ENCODE peak calls at places on chromosomes 3 and 15, in six cellular contexts. G is GM12878, O is heart left ventricle, C is GM13976, E is fibroblast of mammary gland, B is astrocyte of the spinal cord. A is an unnamed sample.

GRCh38 chr3:109224333-109224732 is 87.8 kb downstream of the C3orf85 start:
- DNase-seq in B (no peak), O (no peak), G (no peak), E (no peak), C (no peak), A (peak)

GRCh38 chr15:94692697-94693096 is 461.3 kb downstream of the MCTP2 start:
- DNase-seq in E (no peak), G (no peak), B (no peak), C (no peak), O (no peak), A (no peak)

GRCh38 chr3:192850501-192850981 is 67.1 kb downstream of the MB21D2 start:
- DNase-seq in C (peak), G (peak), B (peak), O (no peak), E (peak), A (peak)

GRCh38 chr3:174951498-174951897 is 92.4 kb downstream of the NAALADL2 start:
- DNase-seq in C (no peak), O (no peak), B (no peak), G (no peak), E (no peak), A (no peak)

GRCh38 chr3:80445641-80446040 is 677.8 kb upstream of the ROBO1 start:
- DNase-seq in B (no peak), G (no peak), O (no peak), E (no peak), C (no peak), A (no peak)

GRCh38 chr3:128382221-128382807 is 84.4 kb downstream of the DNAJB8 start:
- DNase-seq in E (no peak), C (no peak), O (no peak), G (no peak), B (no peak), A (no peak)

GRCh38 chr15:74795961-74796625 is 14.2 kb downstream of the CSK start:
- DNase-seq in G (no peak), B (no peak), C (no peak), E (no peak), O (no peak), A (peak)

GRCh38 chr3:64909757-64910475 is 222.1 kb upstream of the ADAMTS9 start:
- DNase-seq in O (no peak), B (no peak), C (no peak), G (no peak), E (no peak), A (no peak)

GRCh38 chr3:52777127-52777958 is at the start of gene ITIH1:
- DNase-seq in O (no peak), C (no peak), G (no peak), E (no peak), B (no peak), A (no peak)

GRCh38 chr3:112437146-112438022 is 61.9 kb downstream of the BTLA start:
- DNase-seq in O (no peak), C (peak), E (peak), G (no peak), B (peak), A (no peak)

GRCh38 chr3:172454180-172454579 is 5.9 kb upstream of the GHSR start:
- DNase-seq in E (peak), O (no peak), G (no peak), C (no peak), B (no peak), A (no peak)

GRCh38 chr15:35998637-35999036 is 452.7 kb upstream of the DPH6 start:
- DNase-seq in C (no peak), G (no peak), E (no peak), O (no peak), B (no peak), A (no peak)

GRCh38 chr3:129413687-129414506 is 14.5 kb downstream of the EFCAB12 start:
- DNase-seq in B (peak), C (peak), E (peak), O (no peak), G (no peak), A (no peak)

GRCh38 chr3:100006570-100007271 is 107.6 kb downstream of the FILIP1L start:
- DNase-seq in E (peak), O (no peak), C (no peak), G (no peak), B (peak), A (no peak)

GRCh38 chr3:160921020-160921635 is 165.1 kb downstream of the PPM1L start:
- DNase-seq in G (no peak), E (peak), O (no peak), C (peak), B (peak), A (peak)

GRCh38 chr15:32774022-32774421 is 56.2 kb downstream of the GREM1 start:
- DNase-seq in C (no peak), E (peak), B (peak), G (no peak), O (no peak), A (no peak)

GRCh38 chr15:32781781-32782180 is 64.0 kb downstream of the GREM1 start:
- DNase-seq in B (no peak), C (no peak), O (no peak), G (no peak), E (no peak), A (no peak)

GRCh38 chr15:32784571-32784970 is 66.8 kb downstream of the GREM1 start:
- DNase-seq in B (no peak), E (peak), O (no peak), G (no peak), C (no peak), A (no peak)

GRCh38 chr15:32775103-32775502 is 57.3 kb downstream of the GREM1 start:
- DNase-seq in C (no peak), B (no peak), E (peak), G (no peak), O (no peak), A (no peak)

DNA sequence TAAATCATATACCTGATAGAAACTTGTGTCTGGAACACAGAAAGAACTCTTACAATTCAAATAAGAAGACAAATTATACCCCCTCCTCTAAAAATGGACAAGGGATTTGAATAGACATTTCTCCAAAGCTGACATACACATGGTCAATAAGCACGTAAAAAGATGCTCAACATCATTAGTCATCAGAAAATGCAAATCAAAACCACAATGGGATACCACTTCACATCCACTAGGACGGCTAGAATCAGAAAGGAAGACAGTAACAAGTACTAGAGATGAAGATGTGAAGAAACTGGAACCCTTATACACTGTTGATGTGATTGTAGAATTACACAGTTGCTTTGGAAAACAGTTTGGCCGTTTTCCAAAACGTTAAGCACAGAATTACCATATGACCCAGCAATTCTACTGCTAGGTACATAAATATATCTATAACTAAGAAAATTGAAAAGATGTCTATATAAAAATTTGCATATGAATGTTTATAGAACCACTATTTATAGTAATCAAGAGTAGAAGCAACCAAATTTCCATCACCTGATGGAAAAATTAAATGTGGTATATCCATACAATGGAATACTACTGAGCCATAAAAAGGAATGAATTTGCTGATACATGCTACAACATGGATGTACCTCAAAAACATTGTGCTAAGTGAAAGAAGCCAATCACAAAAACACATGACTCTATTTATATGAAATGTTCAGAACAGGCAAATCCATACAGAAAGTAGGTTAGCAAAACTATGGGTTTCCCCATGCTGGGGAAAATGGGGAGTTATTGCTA is 60.8 kb downstream of the GREM1 start:
- DNase-seq in B (no peak), G (no peak), E (peak), O (no peak), C (no peak), A (no peak)
- TF ChIP-seq CTCF in B (no peak), G (no peak), E (no peak), O (no peak), C (no peak), A (no peak)

GRCh38 chr15:50315814-50316630 is 39.0 kb downstream of the GABPB1 start:
- DNase-seq in C (peak), O (no peak), E (peak), B (peak), G (no peak), A (no peak)
- TF ChIP-seq CTCF in C (peak), O (peak), E (peak), B (peak), G (peak), A (peak)

DNA sequence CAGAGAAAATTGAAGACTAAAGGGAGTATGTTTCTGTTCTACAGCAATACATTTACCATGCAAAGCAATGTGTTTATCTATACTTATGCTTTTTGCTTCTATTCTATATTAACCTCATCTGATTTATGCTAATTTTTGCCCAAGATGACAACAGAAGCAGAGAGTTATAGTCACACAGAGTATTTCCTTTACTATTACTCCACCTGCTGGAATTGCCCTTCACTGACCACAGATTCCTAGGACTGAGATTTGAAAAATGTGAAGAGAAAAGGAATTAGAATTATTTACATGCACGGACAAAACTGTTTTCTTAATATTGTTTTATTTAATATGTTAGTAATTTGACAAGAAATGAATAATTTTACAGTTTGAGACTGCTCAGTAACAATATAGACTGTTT is 745.6 kb downstream of the VGLL3 start:
- DNase-seq in B (no peak), G (no peak), C (no peak), E (no peak), O (no peak), A (no peak)
- TF ChIP-seq CTCF in B (peak), G (no peak), C (no peak), E (no peak), O (no peak), A (no peak)

DNA sequence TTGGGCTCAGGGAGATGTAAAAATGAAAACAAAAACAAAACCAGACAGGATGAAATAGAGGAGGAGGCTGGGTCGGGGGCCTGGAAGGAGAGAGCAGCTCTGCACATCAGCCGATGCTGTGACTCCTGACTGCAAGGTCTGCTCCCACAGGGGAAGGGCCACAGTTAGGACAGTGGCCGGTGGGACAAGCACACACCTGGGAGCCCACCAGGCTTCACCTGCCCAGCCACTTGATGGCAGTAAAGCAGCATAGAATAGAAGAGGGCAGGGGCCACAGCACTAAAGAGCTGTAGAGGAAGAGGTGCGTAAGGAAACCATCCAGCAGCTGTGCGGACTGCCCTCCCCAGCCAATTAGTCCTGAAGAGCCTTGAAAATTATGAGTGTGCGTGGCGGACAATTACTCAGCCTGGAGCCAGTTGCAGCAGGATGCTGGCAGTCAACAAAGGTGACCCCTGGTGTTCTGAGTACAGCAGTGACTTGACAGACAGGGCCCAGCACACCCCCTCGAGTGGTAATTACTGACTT is 29.8 kb downstream of the ALS2CL start:
- DNase-seq in B (no peak), G (no peak), E (peak), C (peak), O (peak), A (no peak)
- TF ChIP-seq CTCF in B (peak), G (peak), E (no peak), C (no peak), O (peak), A (peak)

GRCh38 chr15:39347453-39347852 is 233.4 kb upstream of the THBS1 start:
- DNase-seq in E (no peak), G (no peak), O (no peak), C (no peak), B (no peak), A (no peak)
- TF ChIP-seq CTCF in E (no peak), G (no peak), O (no peak), C (no peak), B (no peak), A (no peak)

DNA sequence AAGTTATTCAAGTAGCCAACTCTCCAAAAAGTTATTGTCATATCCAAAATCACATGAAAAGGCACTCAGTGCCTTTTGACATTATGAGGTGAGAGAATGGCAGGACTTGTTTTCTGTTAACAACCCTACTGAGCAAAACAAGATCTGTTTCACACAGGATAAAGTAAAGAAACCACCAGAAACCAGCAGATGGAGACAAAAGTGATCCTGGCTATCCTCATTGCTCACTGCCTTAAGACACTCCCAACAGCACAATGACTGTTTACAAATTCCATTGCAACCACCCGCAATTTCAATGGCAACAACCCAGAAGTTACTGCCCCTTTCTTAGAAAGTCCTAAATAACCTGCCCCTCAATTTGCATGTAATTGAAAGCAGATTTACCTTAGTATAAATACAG is 352.6 kb upstream of the NDN start:
- DNase-seq in B (no peak), C (no peak), E (no peak), G (no peak), O (no peak), A (no peak)
- TF ChIP-seq CTCF in B (no peak), C (no peak), E (no peak), G (no peak), O (no peak), A (no peak)

DNA sequence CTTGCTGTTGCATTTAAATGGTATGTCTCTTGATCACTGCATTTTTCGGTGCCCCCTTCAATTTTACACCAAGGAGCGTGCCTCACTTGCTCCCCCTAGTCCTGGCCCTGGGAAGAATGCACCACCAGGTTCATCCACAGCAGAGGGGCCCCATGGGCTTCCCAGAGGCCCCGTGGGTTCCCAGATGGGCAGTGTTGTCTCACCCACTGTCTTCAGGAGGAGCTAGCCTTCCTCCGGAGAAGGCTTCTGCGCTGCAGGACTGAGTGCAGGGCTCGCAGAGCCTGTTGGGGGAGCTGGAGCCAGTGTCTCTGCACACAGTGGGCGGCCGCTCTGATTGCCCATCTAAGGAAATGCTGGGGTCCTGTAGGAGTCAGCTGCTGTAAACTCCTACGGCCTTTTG is 45.9 kb downstream of the POLR2M start:
- DNase-seq in O (no peak), C (no peak), G (no peak), E (peak), B (peak), A (no peak)
- TF ChIP-seq CTCF in O (peak), C (no peak), G (no peak), E (peak), B (peak), A (no peak)

DNA sequence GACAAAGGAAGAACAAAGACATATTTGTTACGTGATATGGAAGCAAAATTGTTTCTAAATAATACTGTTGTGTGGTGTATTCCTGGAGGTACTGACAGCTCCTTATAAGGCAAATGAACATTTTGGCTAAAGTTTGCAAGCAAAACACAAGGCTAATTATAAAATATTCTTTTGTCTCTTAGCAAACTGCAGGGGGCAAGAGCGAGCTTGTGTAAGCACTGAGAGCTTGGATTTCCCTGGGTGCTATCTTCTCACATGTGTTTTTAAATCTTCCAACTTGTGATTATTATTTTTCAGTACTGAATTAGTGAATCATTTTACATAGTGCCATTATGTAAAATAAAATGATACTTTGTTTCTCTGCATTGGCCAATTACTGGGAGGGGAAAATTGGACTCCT is 611.4 kb downstream of the AGBL1 start:
- DNase-seq in B (no peak), O (no peak), E (no peak), G (no peak), C (no peak), A (no peak)
- TF ChIP-seq CTCF in B (no peak), O (no peak), E (no peak), G (no peak), C (no peak), A (no peak)

GRCh38 chr3:25142609-25143355 is 285.3 kb upstream of the RARB start:
- DNase-seq in G (no peak), O (no peak), C (no peak), E (no peak), B (no peak), A (no peak)
- TF ChIP-seq CTCF in G (no peak), O (no peak), C (no peak), E (no peak), B (no peak), A (no peak)